ENCODE peak calls at places on chromosomes 4 and X, in five cellular contexts. H, E, C, F and W are unnamed samples.

GRCh38 chr4:182418054-182418734 is 175.0 kb downstream of the TENM3 start:
- DNase-seq in H (no peak), E (no peak), C (no peak), F (no peak), W (no peak)

GRCh38 chrX:85243761-85244410 is at the start of the genes SATL1 and ZNF711:
- DNase-seq in H (no peak), E (peak), C (peak), F (no peak), W (peak)

GRCh38 chrX:124719060-124719459 is 372.7 kb downstream of the SH2D1A start:
- DNase-seq in H (no peak), E (no peak), C (peak), F (no peak), W (no peak)

GRCh38 chr4:56530269-56531148 is 24.9 kb downstream of the ARL9 start:
- DNase-seq in H (peak), E (peak), C (peak), F (peak), W (no peak)

GRCh38 chr4:176601156-176601555 is 191.6 kb downstream of the VEGFC start:
- DNase-seq in H (no peak), E (no peak), C (no peak), F (no peak), W (no peak)

GRCh38 chrX:51608766-51609165 is 9.9 kb downstream of the CENPVL3 start:
- DNase-seq in H (no peak), E (no peak), C (no peak), F (no peak), W (no peak)

GRCh38 chr4:159069922-159070321 is 33.0 kb upstream of the RAPGEF2 start:
- DNase-seq in H (no peak), E (no peak), C (no peak), F (no peak), W (no peak)

GRCh38 chrX:74421181-74422028 is at the start of gene SLC16A2:
- DNase-seq in H (peak), E (peak), C (no peak), F (peak), W (no peak)

GRCh38 chr4:4914965-4915845 is 55.7 kb downstream of the MSX1 start:
- DNase-seq in H (peak), E (no peak), C (no peak), F (no peak), W (no peak)

GRCh38 chr4:14379148-14379547 is 623.1 kb upstream of the CPEB2 start:
- DNase-seq in H (no peak), E (no peak), C (no peak), F (no peak), W (no peak)

GRCh38 chrX:113804293-113804692 is 779.6 kb upstream of the HTR2C start:
- DNase-seq in H (no peak), E (no peak), C (no peak), F (no peak), W (no peak)

GRCh38 chr4:173855015-173855414 is 325.0 kb upstream of the HAND2 start:
- DNase-seq in H (no peak), E (no peak), C (no peak), F (no peak), W (no peak)

GRCh38 chr4:153794001-153794400 is 5.1 kb upstream of the SFRP2 start:
- DNase-seq in H (no peak), E (no peak), C (no peak), F (no peak), W (no peak)

GRCh38 chrX:39843318-39843717 is 254.4 kb downstream of the BCOR start:
- DNase-seq in H (no peak), E (no peak), C (no peak), F (no peak), W (no peak)

GRCh38 chr4:3106339-3107186 is 32.1 kb downstream of the HTT start:
- DNase-seq in H (peak), E (peak), C (peak), F (peak), W (peak)

GRCh38 chrX:40154229-40154852 is 56.6 kb upstream of the BCOR start:
- DNase-seq in H (peak), E (no peak), C (peak), F (no peak), W (peak)

GRCh38 chrX:101291204-101291603 is at the start of gene TAF7L:
- DNase-seq in H (no peak), E (no peak), C (no peak), F (no peak), W (no peak)

GRCh38 chr4:121072080-121072835 is at the start of gene NDNF:
- DNase-seq in H (no peak), E (peak), C (peak), F (peak), W (no peak)

GRCh38 chrX:69312141-69312670 is 147.0 kb upstream of the PJA1 start:
- DNase-seq in H (no peak), E (no peak), C (no peak), F (no peak), W (no peak)

GRCh38 chr4:109729563-109730293 is at the start of gene PLA2G12A:
- DNase-seq in H (peak), E (peak), C (peak), F (peak), W (peak)

GRCh38 chrX:19563327-19563726 is 48.0 kb upstream of the MAP3K15 start:
- DNase-seq in H (no peak), E (no peak), C (no peak), F (peak), W (no peak)

GRCh38 chrX:120749141-120749846 is 119.4 kb upstream of the C1GALT1C1 start:
- DNase-seq in H (no peak), E (peak), C (no peak), F (no peak), W (peak)

GRCh38 chr4:152309418-152309817 is 226.5 kb downstream of the FBXW7 start:
- DNase-seq in H (no peak), E (no peak), C (no peak), F (no peak), W (no peak)

GRCh38 chr4:102825261-102826071 is 1.9 kb downstream of the UBE2D3 start:
- DNase-seq in H (peak), E (peak), C (peak), F (peak), W (peak)

GRCh38 chr4:4512282-4512681 is 29.6 kb downstream of the STX18 start:
- DNase-seq in H (no peak), E (no peak), C (no peak), F (no peak), W (no peak)

GRCh38 chrX:2479420-2479780 is 21.4 kb downstream of the DHRSX start:
- DNase-seq in H (no peak), E (no peak), C (no peak), F (no peak), W (no peak)

GRCh38 chrX:47497274-47497673 is 14.3 kb upstream of the ZNF41 start:
- DNase-seq in H (no peak), E (peak), C (no peak), F (no peak), W (no peak)